ENCODE peak calls at places on chromosomes 6 and 20, in nine cellular contexts. One of them, this sample, is unnamed.

GRCh38 chr6:46925563-46926253 is 4.0 kb upstream of the ADGRF5 start:
- DNase-seq in mesothelial cell of epicardium: no peak
- DNase-seq in body of pancreas: peak
- DNase-seq in neural progenitor cell: no peak
- DNase-seq in breast epithelium: peak
- DNase-seq in AG10803: peak
- DNase-seq in hepatocyte: peak
- DNase-seq in kidney epithelial cell: peak
- DNase-seq in PC-3: peak
- DNase-seq in this sample: no peak

GRCh38 chr20:1971893-1972586 is 21.8 kb downstream of the PDYN start:
- DNase-seq in mesothelial cell of epicardium: no peak
- DNase-seq in body of pancreas: no peak
- DNase-seq in neural progenitor cell: peak
- DNase-seq in breast epithelium: no peak
- DNase-seq in AG10803: no peak
- DNase-seq in hepatocyte: no peak
- DNase-seq in kidney epithelial cell: no peak
- DNase-seq in PC-3: no peak
- DNase-seq in this sample: no peak

GRCh38 chr6:130937942-130938604 is 110.9 kb downstream of the SMLR1 start:
- DNase-seq in mesothelial cell of epicardium: no peak
- DNase-seq in body of pancreas: no peak
- DNase-seq in neural progenitor cell: no peak
- DNase-seq in breast epithelium: no peak
- DNase-seq in AG10803: peak
- DNase-seq in hepatocyte: no peak
- DNase-seq in kidney epithelial cell: peak
- DNase-seq in PC-3: peak
- DNase-seq in this sample: no peak

GRCh38 chr20:41413169-41413568 is 46.6 kb upstream of the EMILIN3 start:
- DNase-seq in mesothelial cell of epicardium: no peak
- DNase-seq in body of pancreas: no peak
- DNase-seq in neural progenitor cell: no peak
- DNase-seq in breast epithelium: no peak
- DNase-seq in AG10803: no peak
- DNase-seq in hepatocyte: no peak
- DNase-seq in kidney epithelial cell: no peak
- DNase-seq in PC-3: no peak
- DNase-seq in this sample: no peak

GRCh38 chr6:168005796-168006195 is 8.3 kb downstream of the KIF25 start:
- DNase-seq in mesothelial cell of epicardium: no peak
- DNase-seq in body of pancreas: no peak
- DNase-seq in neural progenitor cell: no peak
- DNase-seq in breast epithelium: no peak
- DNase-seq in AG10803: no peak
- DNase-seq in hepatocyte: no peak
- DNase-seq in kidney epithelial cell: no peak
- DNase-seq in PC-3: no peak
- DNase-seq in this sample: no peak

GRCh38 chr20:64254571-64255360 is 782 bp upstream of the PCMTD2 start:
- DNase-seq in mesothelial cell of epicardium: no peak
- DNase-seq in body of pancreas: no peak
- DNase-seq in neural progenitor cell: no peak
- DNase-seq in breast epithelium: peak
- DNase-seq in AG10803: no peak
- DNase-seq in hepatocyte: no peak
- DNase-seq in kidney epithelial cell: no peak
- DNase-seq in PC-3: peak
- DNase-seq in this sample: no peak

GRCh38 chr6:43334466-43335095 is 26.0 kb upstream of the CRIP3 start:
- DNase-seq in mesothelial cell of epicardium: no peak
- DNase-seq in body of pancreas: no peak
- DNase-seq in neural progenitor cell: peak
- DNase-seq in breast epithelium: no peak
- DNase-seq in AG10803: peak
- DNase-seq in hepatocyte: peak
- DNase-seq in kidney epithelial cell: peak
- DNase-seq in PC-3: peak
- DNase-seq in this sample: no peak

GRCh38 chr6:73030257-73030656 is 195.0 kb downstream of the KHDC1L start:
- DNase-seq in mesothelial cell of epicardium: no peak
- DNase-seq in body of pancreas: no peak
- DNase-seq in neural progenitor cell: no peak
- DNase-seq in breast epithelium: no peak
- DNase-seq in AG10803: no peak
- DNase-seq in hepatocyte: no peak
- DNase-seq in kidney epithelial cell: no peak
- DNase-seq in PC-3: peak
- DNase-seq in this sample: peak

GRCh38 chr6:16404456-16404855 is 166.1 kb downstream of the GMPR start:
- DNase-seq in mesothelial cell of epicardium: no peak
- DNase-seq in body of pancreas: no peak
- DNase-seq in neural progenitor cell: no peak
- DNase-seq in breast epithelium: no peak
- DNase-seq in AG10803: no peak
- DNase-seq in hepatocyte: no peak
- DNase-seq in kidney epithelial cell: no peak
- DNase-seq in PC-3: no peak
- DNase-seq in this sample: no peak

GRCh38 chr6:35203152-35203670 is 10.5 kb upstream of the SCUBE3 start:
- DNase-seq in mesothelial cell of epicardium: no peak
- DNase-seq in body of pancreas: no peak
- DNase-seq in neural progenitor cell: no peak
- DNase-seq in breast epithelium: no peak
- DNase-seq in AG10803: no peak
- DNase-seq in hepatocyte: no peak
- DNase-seq in kidney epithelial cell: no peak
- DNase-seq in PC-3: peak
- DNase-seq in this sample: no peak
- TF ChIP-seq CTCF in mesothelial cell of epicardium: no peak
- TF ChIP-seq CTCF in body of pancreas: no peak
- TF ChIP-seq CTCF in neural progenitor cell: no peak
- TF ChIP-seq CTCF in breast epithelium: no peak
- TF ChIP-seq CTCF in AG10803: no peak
- TF ChIP-seq CTCF in hepatocyte: no peak
- TF ChIP-seq CTCF in kidney epithelial cell: no peak
- TF ChIP-seq CTCF in PC-3: no peak
- TF ChIP-seq CTCF in this sample: no peak

DNA sequence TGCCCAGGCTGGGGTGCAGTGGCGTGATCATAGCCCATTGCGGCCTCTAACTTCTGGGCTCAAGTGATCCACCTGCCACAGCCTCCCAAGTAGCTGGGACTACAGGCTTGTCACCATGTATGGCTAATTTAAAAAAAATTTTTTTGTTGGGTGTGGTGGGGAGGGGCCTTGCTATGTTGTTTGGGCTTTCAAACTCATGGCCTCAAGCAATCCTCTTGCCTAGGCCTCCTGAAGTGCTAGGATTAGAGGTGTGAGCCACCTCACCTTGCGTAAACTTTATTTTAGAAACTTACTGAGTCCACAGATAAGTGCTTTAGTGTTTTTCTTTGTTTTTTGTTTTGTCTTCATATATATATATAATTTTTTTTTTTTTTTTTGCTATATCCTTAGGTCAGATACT is 9.1 kb downstream of the SMAP1 start:
- DNase-seq in mesothelial cell of epicardium: no peak
- DNase-seq in body of pancreas: no peak
- DNase-seq in neural progenitor cell: no peak
- DNase-seq in breast epithelium: no peak
- DNase-seq in AG10803: no peak
- DNase-seq in hepatocyte: no peak
- DNase-seq in kidney epithelial cell: no peak
- DNase-seq in PC-3: peak
- DNase-seq in this sample: no peak
- TF ChIP-seq CTCF in mesothelial cell of epicardium: no peak
- TF ChIP-seq CTCF in body of pancreas: no peak
- TF ChIP-seq CTCF in neural progenitor cell: no peak
- TF ChIP-seq CTCF in breast epithelium: no peak
- TF ChIP-seq CTCF in AG10803: no peak
- TF ChIP-seq CTCF in hepatocyte: no peak
- TF ChIP-seq CTCF in kidney epithelial cell: no peak
- TF ChIP-seq CTCF in PC-3: no peak
- TF ChIP-seq CTCF in this sample: no peak

DNA sequence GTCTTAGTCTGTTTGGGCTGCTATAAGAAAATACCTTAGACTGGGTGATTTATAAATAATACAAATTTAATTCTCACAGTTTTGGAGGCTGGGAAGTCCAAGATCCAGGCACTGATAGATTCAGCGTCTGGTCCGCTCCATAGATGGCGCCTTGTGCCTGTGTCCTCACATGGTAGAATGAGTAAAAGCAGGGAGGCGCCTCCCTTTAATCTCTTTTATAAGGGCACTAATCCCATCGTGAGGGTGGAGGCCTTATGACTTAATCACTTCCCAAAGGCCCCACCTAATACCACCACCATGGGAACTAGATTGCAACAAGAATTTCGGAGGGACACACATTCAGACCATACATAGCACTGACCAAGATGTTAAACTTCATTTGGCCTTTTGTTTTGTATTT is 91.2 kb upstream of the TMEM181 start:
- DNase-seq in mesothelial cell of epicardium: no peak
- DNase-seq in body of pancreas: no peak
- DNase-seq in neural progenitor cell: peak
- DNase-seq in breast epithelium: no peak
- DNase-seq in AG10803: no peak
- DNase-seq in hepatocyte: no peak
- DNase-seq in kidney epithelial cell: no peak
- DNase-seq in PC-3: peak
- DNase-seq in this sample: no peak
- TF ChIP-seq CTCF in mesothelial cell of epicardium: no peak
- TF ChIP-seq CTCF in body of pancreas: no peak
- TF ChIP-seq CTCF in neural progenitor cell: no peak
- TF ChIP-seq CTCF in breast epithelium: no peak
- TF ChIP-seq CTCF in AG10803: no peak
- TF ChIP-seq CTCF in hepatocyte: no peak
- TF ChIP-seq CTCF in kidney epithelial cell: no peak
- TF ChIP-seq CTCF in PC-3: peak
- TF ChIP-seq CTCF in this sample: no peak

DNA sequence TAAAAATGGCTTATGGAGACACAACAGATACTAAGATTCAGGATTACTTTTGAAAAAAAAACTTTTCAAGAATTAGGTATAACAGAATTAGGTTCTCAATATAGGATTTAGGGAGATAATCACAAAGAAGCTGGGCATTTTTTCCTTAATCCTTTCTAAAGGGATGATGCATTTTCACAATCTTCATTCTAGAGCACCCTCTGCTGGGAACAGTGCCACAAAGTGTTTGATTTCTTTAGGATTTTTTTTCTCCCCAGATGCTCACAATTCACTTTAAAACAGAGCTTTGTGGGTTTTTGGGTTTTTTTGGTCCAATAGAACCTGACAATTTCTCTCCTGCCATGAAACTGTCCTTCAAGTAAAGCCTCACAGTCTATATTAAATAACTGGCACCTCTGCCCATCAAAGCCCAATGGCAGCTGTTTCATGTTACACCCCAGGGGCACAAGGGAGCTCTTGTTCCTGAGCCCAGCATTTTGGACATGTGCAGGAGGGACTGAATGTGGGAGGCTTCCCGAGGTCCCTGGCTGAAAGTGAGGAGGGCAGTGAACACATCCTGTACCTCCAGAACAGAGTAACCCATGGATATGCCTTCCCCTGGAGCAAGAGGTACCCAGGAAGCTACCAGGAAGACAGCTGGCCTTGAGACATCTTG is 39.7 kb downstream of the PREP start:
- DNase-seq in mesothelial cell of epicardium: no peak
- DNase-seq in body of pancreas: no peak
- DNase-seq in neural progenitor cell: peak
- DNase-seq in breast epithelium: no peak
- DNase-seq in AG10803: peak
- DNase-seq in hepatocyte: peak
- DNase-seq in kidney epithelial cell: no peak
- DNase-seq in PC-3: peak
- DNase-seq in this sample: no peak
- TF ChIP-seq CTCF in mesothelial cell of epicardium: no peak
- TF ChIP-seq CTCF in body of pancreas: peak
- TF ChIP-seq CTCF in neural progenitor cell: peak
- TF ChIP-seq CTCF in breast epithelium: no peak
- TF ChIP-seq CTCF in AG10803: peak
- TF ChIP-seq CTCF in hepatocyte: peak
- TF ChIP-seq CTCF in kidney epithelial cell: peak
- TF ChIP-seq CTCF in PC-3: peak
- TF ChIP-seq CTCF in this sample: no peak

GRCh38 chr6:93036835-93037234 is 382.5 kb downstream of the EPHA7 start:
- DNase-seq in mesothelial cell of epicardium: no peak
- DNase-seq in body of pancreas: no peak
- DNase-seq in neural progenitor cell: peak
- DNase-seq in breast epithelium: no peak
- DNase-seq in AG10803: no peak
- DNase-seq in hepatocyte: peak
- DNase-seq in kidney epithelial cell: no peak
- DNase-seq in PC-3: peak
- DNase-seq in this sample: peak
- TF ChIP-seq CTCF in mesothelial cell of epicardium: no peak
- TF ChIP-seq CTCF in body of pancreas: no peak
- TF ChIP-seq CTCF in neural progenitor cell: peak
- TF ChIP-seq CTCF in breast epithelium: no peak
- TF ChIP-seq CTCF in AG10803: no peak
- TF ChIP-seq CTCF in hepatocyte: peak
- TF ChIP-seq CTCF in kidney epithelial cell: peak
- TF ChIP-seq CTCF in PC-3: peak
- TF ChIP-seq CTCF in this sample: peak

This sample was measured in GM20000.